ENCODE peak calls at places on chromosomes 13 and 19, in four cellular contexts. U is NCI-H2081 treated with DMSO at 0.1 percent for 48 hours; N is stimulated activated CD8-positive, alpha-beta memory T cell treated with anti-CD3 and anti-CD28 coated beads, Interleukin-12 subunit alpha, Interleukin-12 subunit beta, amount 100 ng/mL, for 4 hours; G is heart left ventricle. T is an unnamed sample.

GRCh38 chr19:38496603-38497487 is 63.4 kb downstream of the RYR1 start:
- DNase-seq in U (no peak), N (no peak), G (peak; percentile 47), T (no peak)

GRCh38 chr13:29922281-29922821 is 71.9 kb upstream of the UBL3 start:
- DNase-seq in G (no peak), U (no peak), N (no peak), T (no peak)

GRCh38 chr13:37791699-37792098 is 77.9 kb downstream of the TRPC4 start:
- DNase-seq in G (no peak), N (no peak), U (no peak), T (no peak)

GRCh38 chr13:21069561-21070004 is 8.2 kb upstream of the LATS2 start:
- DNase-seq in N (no peak), G (peak; percentile 56), U (no peak), T (no peak)

GRCh38 chr13:25463496-25463895 is 91.7 kb downstream of the ATP8A2 start:
- DNase-seq in U (no peak), G (no peak), N (no peak), T (no peak)

GRCh38 chr19:55345818-55346724 is 6.4 kb downstream of the KMT5C start:
- DNase-seq in N (no peak), G (peak; percentile 52), U (no peak), T (no peak)

GRCh38 chr13:39100996-39101751 is 62.9 kb downstream of the NHLRC3 start:
- DNase-seq in U (no peak), N (no peak), G (no peak), T (no peak)

GRCh38 chr13:23469901-23470525 is 36.5 kb upstream of the SACS start:
- DNase-seq in N (no peak), G (no peak), U (no peak), T (no peak)

GRCh38 chr19:36686365-36687213 is 823 bp upstream of the ZNF567 start:
- DNase-seq in U (no peak), N (no peak), G (no peak), T (no peak)

GRCh38 chr19:30217461-30217860 is 154.7 kb upstream of the ZNF536 start:
- DNase-seq in N (no peak), U (no peak), G (no peak), T (no peak)

GRCh38 chr19:48795055-48795854 is 15.6 kb downstream of the BCAT2 start:
- DNase-seq in N (peak; percentile 67), G (peak; percentile 95), U (peak; percentile 57), T (peak; percentile 91)

GRCh38 chr19:35000647-35001501 is 751 bp downstream of the GRAMD1A start:
- DNase-seq in U (no peak), N (peak; percentile 37), G (peak; percentile 51), T (no peak)

GRCh38 chr19:53942001-53942786 is 20.5 kb upstream of the CACNG8 start:
- DNase-seq in G (no peak), N (no peak), U (no peak), T (no peak)

T was measured in stimulated activated effector memory CD8-positive, alpha-beta T cell treated with anti-CD3 and anti-CD28 coated beads, Interleukin-12 subunit alpha, Interleukin-12 subunit beta, amount 100 ng/mL, for 72 hours.